ENCODE peak calls at places on chromosomes 6 and 20, in six cellular contexts. One of them, this sample, is unnamed.

GRCh38 chr6:85641522-85641915 is 1.2 kb downstream of the SYNCRIP start:
- DNase-seq in AG04449: no peak
- DNase-seq in GM23248: peak; percentile 65
- DNase-seq in CD4-positive, alpha-beta memory T cell: no peak
- DNase-seq in NCI-H510A: no peak
- DNase-seq in right lobe of liver: no peak
- DNase-seq in this sample: no peak

GRCh38 chr6:64477311-64477850 is 841.8 kb downstream of the PHF3 start:
- DNase-seq in AG04449: no peak
- DNase-seq in GM23248: no peak
- DNase-seq in CD4-positive, alpha-beta memory T cell: no peak
- DNase-seq in NCI-H510A: no peak
- DNase-seq in right lobe of liver: no peak
- DNase-seq in this sample: no peak

GRCh38 chr20:13960525-13960924 is 29.9 kb downstream of the SEL1L2 start:
- DNase-seq in AG04449: no peak
- DNase-seq in GM23248: no peak
- DNase-seq in CD4-positive, alpha-beta memory T cell: no peak
- DNase-seq in NCI-H510A: no peak
- DNase-seq in right lobe of liver: no peak
- DNase-seq in this sample: no peak

GRCh38 chr20:41175727-41176330 is 38.5 kb downstream of the PLCG1 start:
- DNase-seq in AG04449: no peak
- DNase-seq in GM23248: no peak
- DNase-seq in CD4-positive, alpha-beta memory T cell: no peak
- DNase-seq in NCI-H510A: no peak
- DNase-seq in right lobe of liver: no peak
- DNase-seq in this sample: no peak

GRCh38 chr6:501891-502601 is 110.5 kb downstream of the IRF4 start:
- DNase-seq in AG04449: no peak
- DNase-seq in GM23248: no peak
- DNase-seq in CD4-positive, alpha-beta memory T cell: peak; percentile 47
- DNase-seq in NCI-H510A: no peak
- DNase-seq in right lobe of liver: no peak
- DNase-seq in this sample: no peak

GRCh38 chr6:34543421-34543820 is 12.7 kb downstream of the SPDEF start:
- DNase-seq in AG04449: peak; percentile 29
- DNase-seq in GM23248: peak; percentile 34
- DNase-seq in CD4-positive, alpha-beta memory T cell: no peak
- DNase-seq in NCI-H510A: no peak
- DNase-seq in right lobe of liver: no peak
- DNase-seq in this sample: peak; percentile 4

GRCh38 chr20:6739406-6739805 is 28.1 kb upstream of the BMP2 start:
- DNase-seq in AG04449: no peak
- DNase-seq in GM23248: no peak
- DNase-seq in CD4-positive, alpha-beta memory T cell: no peak
- DNase-seq in NCI-H510A: no peak
- DNase-seq in right lobe of liver: no peak
- DNase-seq in this sample: no peak

GRCh38 chr6:9121551-9121950 is 686.2 kb upstream of the SLC35B3 start:
- DNase-seq in AG04449: no peak
- DNase-seq in GM23248: peak; percentile 73
- DNase-seq in CD4-positive, alpha-beta memory T cell: no peak
- DNase-seq in NCI-H510A: no peak
- DNase-seq in right lobe of liver: no peak
- DNase-seq in this sample: no peak

GRCh38 chr6:151674578-151674977 is 132.9 kb upstream of the ESR1 start:
- DNase-seq in AG04449: no peak
- DNase-seq in GM23248: no peak
- DNase-seq in CD4-positive, alpha-beta memory T cell: no peak
- DNase-seq in NCI-H510A: no peak
- DNase-seq in right lobe of liver: no peak
- DNase-seq in this sample: no peak

GRCh38 chr6:38801305-38801704 is 86.2 kb downstream of the DNAH8 start:
- DNase-seq in AG04449: no peak
- DNase-seq in GM23248: no peak
- DNase-seq in CD4-positive, alpha-beta memory T cell: no peak
- DNase-seq in NCI-H510A: no peak
- DNase-seq in right lobe of liver: no peak
- DNase-seq in this sample: no peak

GRCh38 chr6:150686566-150686965 is 86.9 kb downstream of the PLEKHG1 start:
- DNase-seq in AG04449: no peak
- DNase-seq in GM23248: no peak
- DNase-seq in CD4-positive, alpha-beta memory T cell: no peak
- DNase-seq in NCI-H510A: no peak
- DNase-seq in right lobe of liver: no peak
- DNase-seq in this sample: no peak